ENCODE peak calls at places on chromosomes 16 and 17, in ten cellular contexts. X is lung; B is naive thymus-derived CD4-positive, alpha-beta T cell; H is OCI-LY7; Y is right lobe of liver; O is BE2C; U is GM12878; J is adrenal gland; P is small intestine; F is breast epithelium. W is an unnamed sample.

GRCh38 chr17:28811594-28812135 is 30.9 kb downstream of the FAM222B start:
- DNase-seq in Y (no peak), O (no peak), U (no peak), P (peak; percentile 55), X (no peak), H (peak; percentile 19), J (no peak), B (no peak), F (no peak), W (no peak)

GRCh38 chr16:11806721-11807120 is 9.7 kb upstream of the ZC3H7A start:
- DNase-seq in F (no peak), H (no peak), O (no peak), B (no peak), X (no peak), P (no peak), J (no peak), U (no peak), Y (no peak), W (no peak)

GRCh38 chr17:28379814-28380571 is 8.5 kb downstream of the SARM1 start:
- DNase-seq in U (no peak), H (no peak), Y (no peak), F (peak; percentile 75), B (no peak), X (no peak), J (no peak), O (peak; percentile 48), P (no peak), W (no peak)

GRCh38 chr16:17440131-17440530 is 30.6 kb downstream of the XYLT1 start:
- DNase-seq in F (no peak), P (no peak), O (no peak), Y (no peak), B (no peak), X (no peak), H (no peak), J (no peak), U (no peak), W (no peak)

GRCh38 chr17:12519956-12520594 is 145.6 kb upstream of the MYOCD start:
- DNase-seq in H (no peak), X (no peak), B (no peak), Y (no peak), P (no peak), U (no peak), O (no peak), F (no peak), J (no peak), W (no peak)

GRCh38 chr16:79801550-79802090 is 201.1 kb upstream of the MAF start:
- DNase-seq in Y (no peak), O (no peak), J (no peak), F (no peak), U (no peak), B (no peak), P (no peak), X (no peak), H (no peak), W (no peak)

GRCh38 chr17:63140255-63140654 is 174.2 kb downstream of the TANC2 start:
- DNase-seq in B (no peak), X (no peak), O (peak; percentile 40), P (peak; percentile 37), U (peak; percentile 4), Y (no peak), H (no peak), F (no peak), J (peak; percentile 59), W (peak; percentile 37)

GRCh38 chr17:64426584-64426983 is 22.3 kb upstream of the MILR1 start:
- DNase-seq in J (no peak), B (no peak), O (no peak), H (no peak), P (no peak), X (no peak), F (no peak), U (no peak), Y (no peak), W (no peak)

GRCh38 chr17:80456465-80457235 is 19.8 kb downstream of the NPTX1 start:
- DNase-seq in O (no peak), F (no peak), Y (no peak), J (no peak), P (no peak), B (no peak), H (no peak), U (no peak), X (no peak), W (peak; percentile 67)
- H3K4me3 ChIP-seq in O (no peak overlapping the region), F (no peak overlapping the region), Y (no peak overlapping the region), J (no peak overlapping the region), P (no peak overlapping the region), B (no peak overlapping the region), H (no peak overlapping the region), U (no peak overlapping the region), X (no peak overlapping the region), W (no peak overlapping the region)

GRCh38 chr17:76416899-76417298 is 32.5 kb downstream of the SPHK1 start:
- DNase-seq in F (no peak), J (no peak), U (no peak), H (no peak), O (no peak), Y (no peak), B (no peak), P (no peak), X (no peak), W (no peak)

GRCh38 chr17:76415786-76416185 is 31.4 kb downstream of the SPHK1 start:
- DNase-seq in B (no peak), P (no peak), U (no peak), H (no peak), F (no peak), J (no peak), X (no peak), O (no peak), Y (no peak), W (no peak)

GRCh38 chr17:76414334-76415295 is 30.2 kb downstream of the SPHK1 start:
- DNase-seq in J (peak; percentile 72), Y (peak; percentile 54), B (no peak), F (no peak), X (no peak), P (peak; percentile 37), O (peak; percentile 98), H (no peak), U (no peak), W (peak; percentile 76)

GRCh38 chr17:76417499-76418143 is 33.2 kb downstream of the SPHK1 start:
- DNase-seq in B (no peak), Y (no peak), P (peak; percentile 61), U (no peak), J (peak; percentile 57), O (no peak), X (no peak), H (peak; percentile 82), F (no peak), W (no peak)

DNA sequence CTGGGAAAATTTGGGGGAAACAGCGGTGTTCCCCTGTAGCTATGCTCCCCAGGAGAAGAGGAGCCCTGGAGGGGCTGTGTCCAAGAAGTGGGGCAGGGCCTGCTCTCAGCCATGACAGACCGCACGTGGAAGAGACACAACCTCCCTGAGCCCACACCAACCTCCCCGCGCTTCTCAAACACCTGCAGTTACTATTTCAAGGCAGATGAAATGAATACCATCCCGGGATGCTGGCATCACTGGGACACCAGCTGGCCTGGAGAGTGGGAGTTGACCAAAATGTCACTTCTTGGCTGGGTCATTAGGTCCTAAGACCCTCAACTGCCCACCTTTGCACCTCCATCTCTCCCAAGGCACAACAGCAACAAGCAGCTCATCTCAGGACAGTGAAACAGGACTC is 32.0 kb downstream of the SPHK1 start:
- DNase-seq in B (no peak), O (no peak), J (no peak), U (no peak), P (no peak), F (no peak), Y (no peak), H (no peak), X (no peak), W (no peak)
- H3K4me1 ChIP-seq in B (no peaks in the 10 kb centered on the region), O (peaks cover 32% of the 10 kb centered on the region), J (peaks cover 31% of the 10 kb centered on the region), U (peaks cover 22% of the 10 kb centered on the region), P (no peaks in the 10 kb centered on the region), F (peaks cover 4% of the 10 kb centered on the region), Y (no peaks in the 10 kb centered on the region), H (peaks cover 65% of the 10 kb centered on the region), X (peaks cover 16% of the 10 kb centered on the region), W (peaks cover 22% of the 10 kb centered on the region)

GRCh38 chr16:21664801-21665492 is 1.2 kb downstream of the OTOA start:
- DNase-seq in O (no peak), H (no peak), J (no peak), X (no peak), F (no peak), B (no peak), P (no peak), U (no peak), Y (no peak), W (no peak)

GRCh38 chr16:21663889-21664647 is at the start of gene OTOA:
- DNase-seq in Y (peak; percentile 23), F (no peak), B (peak; percentile 23), J (no peak), H (no peak), O (peak; percentile 33), P (no peak), X (no peak), U (no peak), W (no peak)

GRCh38 chr16:21673469-21673868 is 9.7 kb downstream of the OTOA start:
- DNase-seq in B (no peak), O (no peak), H (no peak), U (no peak), P (no peak), Y (no peak), F (no peak), X (no peak), J (no peak), W (no peak)

GRCh38 chr16:21666772-21667171 is 3.0 kb downstream of the OTOA start:
- DNase-seq in J (no peak), F (no peak), X (no peak), B (no peak), H (no peak), O (no peak), Y (no peak), P (no peak), U (no peak), W (no peak)

GRCh38 chr16:21667575-21667974 is 3.8 kb downstream of the OTOA start:
- DNase-seq in J (no peak), Y (no peak), X (no peak), P (no peak), B (no peak), H (no peak), U (no peak), O (no peak), F (no peak), W (no peak)
- H3K4me3 ChIP-seq in J (no peak overlapping the region), Y (no peak overlapping the region), X (no peak overlapping the region), P (no peak overlapping the region), B (no peak overlapping the region), H (no peak overlapping the region), U (no peak overlapping the region), O (no peak overlapping the region), F (no peak overlapping the region), W (no peak overlapping the region)

GRCh38 chr16:81251871-81252270 is 13.4 kb downstream of the BCO1 start:
- DNase-seq in X (no peak), U (no peak), F (no peak), O (no peak), P (peak; percentile 71), B (no peak), H (no peak), Y (no peak), J (no peak), W (peak; percentile 60)

GRCh38 chr16:81259916-81260315 is 21.4 kb downstream of the BCO1 start:
- DNase-seq in O (no peak), X (no peak), H (no peak), B (no peak), P (no peak), F (no peak), U (no peak), Y (no peak), J (no peak), W (no peak)

GRCh38 chr16:81253141-81253540 is 14.7 kb downstream of the BCO1 start:
- DNase-seq in J (no peak), B (no peak), X (no peak), U (no peak), Y (no peak), F (no peak), H (no peak), O (no peak), P (no peak), W (no peak)

DNA sequence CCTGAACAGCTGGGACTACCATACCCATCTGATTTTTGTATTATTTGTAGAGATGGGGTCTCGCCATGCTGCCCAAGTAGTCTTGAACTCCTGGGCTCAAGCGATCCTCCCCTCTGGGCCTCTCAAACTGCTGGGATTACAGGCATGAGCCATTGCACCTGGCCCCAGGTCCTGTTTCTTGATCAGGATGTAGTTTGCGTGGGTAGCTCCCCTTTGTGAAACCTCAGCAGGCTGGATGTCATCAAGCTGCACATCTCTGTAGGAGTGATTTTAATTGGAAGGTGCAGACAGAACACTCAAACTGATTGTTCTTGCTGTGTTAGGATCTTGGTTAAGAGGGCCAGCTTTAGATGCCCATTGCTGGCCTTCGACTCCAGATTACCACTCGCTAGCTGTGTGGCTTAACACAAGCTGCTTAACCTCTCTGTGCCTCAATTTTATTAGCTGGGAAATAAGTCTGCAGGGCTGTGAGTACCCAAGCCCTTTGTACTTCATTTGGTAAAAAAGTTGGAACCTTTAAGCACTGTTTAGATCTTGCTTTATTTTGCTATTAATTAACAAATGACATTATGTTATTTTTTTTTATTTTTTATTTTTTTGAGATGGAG is 16.5 kb downstream of the BCO1 start:
- DNase-seq in Y (no peak), P (no peak), X (no peak), J (no peak), H (no peak), F (no peak), B (no peak), U (no peak), O (no peak), W (no peak)
- H3K4me1 ChIP-seq in Y (no peaks in the 10 kb centered on the region), P (no peaks in the 10 kb centered on the region), X (no peaks in the 10 kb centered on the region), J (no peaks in the 10 kb centered on the region), H (no peaks in the 10 kb centered on the region), F (no peaks in the 10 kb centered on the region), B (no peaks in the 10 kb centered on the region), U (no peaks in the 10 kb centered on the region), O (no peaks in the 10 kb centered on the region), W (no peaks in the 10 kb centered on the region)